ENCODE peak calls at places on chromosomes 12 and 14, in six cellular contexts. One of them, this sample, is unnamed.

GRCh38 chr12:107079172-107080011 is 14.0 kb downstream of the CRY1 start:
- DNase-seq in dermis microvascular lymphatic vessel endothelial cell: peak; percentile 3
- DNase-seq in HEK293T: peak; percentile 21
- DNase-seq in stimulated activated CD4-positive, alpha-beta T cell treated with anti-CD3 and anti-CD28 coated beads, Interleukin-15, amount 100 ng/mL, for 1 hour: no peak
- DNase-seq in T-helper 2 cell: peak; percentile 3
- DNase-seq in RPMI8226: peak; percentile 8
- DNase-seq in this sample: peak; percentile 20

GRCh38 chr14:63787995-63788946 is 60.4 kb upstream of the SGPP1 start:
- DNase-seq in HEK293T: no peak
- DNase-seq in stimulated activated CD4-positive, alpha-beta T cell treated with anti-CD3 and anti-CD28 coated beads, Interleukin-15, amount 100 ng/mL, for 1 hour: no peak
- DNase-seq in T-helper 2 cell: no peak
- DNase-seq in dermis microvascular lymphatic vessel endothelial cell: no peak
- DNase-seq in RPMI8226: peak; percentile 23
- DNase-seq in this sample: no peak

GRCh38 chr12:109880938-109881337 is 597 bp upstream of the GLTP start:
- DNase-seq in RPMI8226: no peak
- DNase-seq in stimulated activated CD4-positive, alpha-beta T cell treated with anti-CD3 and anti-CD28 coated beads, Interleukin-15, amount 100 ng/mL, for 1 hour: no peak
- DNase-seq in T-helper 2 cell: no peak
- DNase-seq in dermis microvascular lymphatic vessel endothelial cell: no peak
- DNase-seq in HEK293T: no peak
- DNase-seq in this sample: no peak

GRCh38 chr12:119666900-119667576 is 895 bp upstream of the PRKAB1 start:
- DNase-seq in T-helper 2 cell: no peak
- DNase-seq in dermis microvascular lymphatic vessel endothelial cell: no peak
- DNase-seq in HEK293T: no peak
- DNase-seq in stimulated activated CD4-positive, alpha-beta T cell treated with anti-CD3 and anti-CD28 coated beads, Interleukin-15, amount 100 ng/mL, for 1 hour: no peak
- DNase-seq in RPMI8226: no peak
- DNase-seq in this sample: no peak

GRCh38 chr14:85978851-85979250 is 448.9 kb downstream of the FLRT2 start:
- DNase-seq in RPMI8226: no peak
- DNase-seq in stimulated activated CD4-positive, alpha-beta T cell treated with anti-CD3 and anti-CD28 coated beads, Interleukin-15, amount 100 ng/mL, for 1 hour: no peak
- DNase-seq in T-helper 2 cell: no peak
- DNase-seq in HEK293T: no peak
- DNase-seq in dermis microvascular lymphatic vessel endothelial cell: no peak
- DNase-seq in this sample: no peak

GRCh38 chr14:100711493-100711892 is 15.2 kb upstream of the DLK1 start:
- DNase-seq in RPMI8226: no peak
- DNase-seq in T-helper 2 cell: no peak
- DNase-seq in stimulated activated CD4-positive, alpha-beta T cell treated with anti-CD3 and anti-CD28 coated beads, Interleukin-15, amount 100 ng/mL, for 1 hour: no peak
- DNase-seq in dermis microvascular lymphatic vessel endothelial cell: no peak
- DNase-seq in HEK293T: no peak
- DNase-seq in this sample: no peak

GRCh38 chr12:105444809-105445102 is 114.3 kb downstream of the C12orf75 start:
- DNase-seq in stimulated activated CD4-positive, alpha-beta T cell treated with anti-CD3 and anti-CD28 coated beads, Interleukin-15, amount 100 ng/mL, for 1 hour: no peak
- DNase-seq in T-helper 2 cell: no peak
- DNase-seq in RPMI8226: no peak
- DNase-seq in HEK293T: no peak
- DNase-seq in dermis microvascular lymphatic vessel endothelial cell: peak; percentile 27
- DNase-seq in this sample: no peak

GRCh38 chr12:70619471-70620152 is 17.6 kb downstream of the PTPRB start:
- DNase-seq in stimulated activated CD4-positive, alpha-beta T cell treated with anti-CD3 and anti-CD28 coated beads, Interleukin-15, amount 100 ng/mL, for 1 hour: no peak
- DNase-seq in T-helper 2 cell: no peak
- DNase-seq in dermis microvascular lymphatic vessel endothelial cell: no peak
- DNase-seq in HEK293T: no peak
- DNase-seq in RPMI8226: no peak
- DNase-seq in this sample: no peak

GRCh38 chr12:27460471-27460978 is 14.0 kb downstream of the SMCO2 start:
- DNase-seq in T-helper 2 cell: no peak
- DNase-seq in stimulated activated CD4-positive, alpha-beta T cell treated with anti-CD3 and anti-CD28 coated beads, Interleukin-15, amount 100 ng/mL, for 1 hour: no peak
- DNase-seq in dermis microvascular lymphatic vessel endothelial cell: no peak
- DNase-seq in HEK293T: no peak
- DNase-seq in RPMI8226: no peak
- DNase-seq in this sample: no peak

GRCh38 chr14:92473947-92474535 is 39.5 kb upstream of the RIN3 start:
- DNase-seq in HEK293T: no peak
- DNase-seq in stimulated activated CD4-positive, alpha-beta T cell treated with anti-CD3 and anti-CD28 coated beads, Interleukin-15, amount 100 ng/mL, for 1 hour: no peak
- DNase-seq in T-helper 2 cell: no peak
- DNase-seq in RPMI8226: no peak
- DNase-seq in dermis microvascular lymphatic vessel endothelial cell: peak; percentile 69
- DNase-seq in this sample: no peak

GRCh38 chr12:103877934-103878510 is 37.0 kb upstream of the NT5DC3 start:
- DNase-seq in T-helper 2 cell: peak; percentile 24
- DNase-seq in RPMI8226: peak; percentile 72
- DNase-seq in dermis microvascular lymphatic vessel endothelial cell: peak; percentile 36
- DNase-seq in stimulated activated CD4-positive, alpha-beta T cell treated with anti-CD3 and anti-CD28 coated beads, Interleukin-15, amount 100 ng/mL, for 1 hour: peak; percentile 10
- DNase-seq in HEK293T: peak; percentile 80
- DNase-seq in this sample: peak; percentile 58

GRCh38 chr14:89121961-89122675 is 294.9 kb downstream of the FOXN3 start:
- DNase-seq in HEK293T: no peak
- DNase-seq in stimulated activated CD4-positive, alpha-beta T cell treated with anti-CD3 and anti-CD28 coated beads, Interleukin-15, amount 100 ng/mL, for 1 hour: no peak
- DNase-seq in dermis microvascular lymphatic vessel endothelial cell: no peak
- DNase-seq in T-helper 2 cell: no peak
- DNase-seq in RPMI8226: no peak
- DNase-seq in this sample: no peak

GRCh38 chr12:131028587-131029338 is 75.1 kb downstream of the ADGRD1 start:
- DNase-seq in RPMI8226: no peak
- DNase-seq in stimulated activated CD4-positive, alpha-beta T cell treated with anti-CD3 and anti-CD28 coated beads, Interleukin-15, amount 100 ng/mL, for 1 hour: no peak
- DNase-seq in T-helper 2 cell: no peak
- DNase-seq in HEK293T: no peak
- DNase-seq in dermis microvascular lymphatic vessel endothelial cell: no peak
- DNase-seq in this sample: no peak

GRCh38 chr12:76143343-76144252 is 59.1 kb upstream of the NAP1L1 start:
- DNase-seq in stimulated activated CD4-positive, alpha-beta T cell treated with anti-CD3 and anti-CD28 coated beads, Interleukin-15, amount 100 ng/mL, for 1 hour: no peak
- DNase-seq in HEK293T: no peak
- DNase-seq in dermis microvascular lymphatic vessel endothelial cell: no peak
- DNase-seq in T-helper 2 cell: peak; percentile 14
- DNase-seq in RPMI8226: peak; percentile 92
- DNase-seq in this sample: peak; percentile 13

GRCh38 chr12:94148841-94149780 is 734 bp downstream of the PLXNC1 start:
- DNase-seq in HEK293T: peak; percentile 66
- DNase-seq in dermis microvascular lymphatic vessel endothelial cell: no peak
- DNase-seq in T-helper 2 cell: peak; percentile 30
- DNase-seq in RPMI8226: peak; percentile 73
- DNase-seq in stimulated activated CD4-positive, alpha-beta T cell treated with anti-CD3 and anti-CD28 coated beads, Interleukin-15, amount 100 ng/mL, for 1 hour: no peak
- DNase-seq in this sample: no peak

GRCh38 chr12:20206410-20206809 is 161.9 kb upstream of the PDE3A start:
- DNase-seq in RPMI8226: no peak
- DNase-seq in stimulated activated CD4-positive, alpha-beta T cell treated with anti-CD3 and anti-CD28 coated beads, Interleukin-15, amount 100 ng/mL, for 1 hour: no peak
- DNase-seq in T-helper 2 cell: no peak
- DNase-seq in dermis microvascular lymphatic vessel endothelial cell: no peak
- DNase-seq in HEK293T: no peak
- DNase-seq in this sample: no peak